ENCODE peak calls at places on chromosome 21, in six cellular contexts. E is A549, Q is K562, O is GM12878, G is HepG2, D is endothelial cell of umbilical vein. S is an unnamed sample.
A peak's percentile ranks its signal among the peaks of the same experiment; 100 is the strongest.

GRCh38 chr21:22062472-22063139 is 1064.4 kb downstream of the NCAM2 start:
- DNase-seq in D (no peak), Q (no peak), O (no peak), G (no peak), E (no peak), S (no peak)

GRCh38 chr21:34890724-34891609 is 158.1 kb downstream of the RUNX1 start:
- DNase-seq in Q (no peak), O (no peak), G (no peak), D (peak; percentile 46), E (no peak), S (peak; percentile 88)

GRCh38 chr21:25300632-25301031 is 306.6 kb downstream of the MRPL39 start:
- DNase-seq in E (no peak), Q (no peak), G (no peak), O (no peak), D (no peak), S (no peak)

GRCh38 chr21:17231124-17231523 is 281.7 kb upstream of the CXADR start:
- DNase-seq in Q (no peak), E (no peak), D (no peak), G (peak; percentile 4), O (no peak), S (no peak)

GRCh38 chr21:36431252-36431651 is 46.1 kb downstream of the CHAF1B start:
- DNase-seq in E (no peak), D (peak; percentile 49), O (no peak), G (no peak), Q (no peak), S (no peak)

GRCh38 chr21:43611598-43612369 is 47.5 kb downstream of the HSF2BP start:
- DNase-seq in E (peak; percentile 58), O (no peak), Q (peak; percentile 80), G (peak; percentile 75), D (peak; percentile 80), S (peak; percentile 51)

GRCh38 chr21:17757671-17758070 is 61.5 kb downstream of the C21orf91 start:
- DNase-seq in O (no peak), Q (no peak), D (no peak), G (no peak), E (no peak), S (no peak)

GRCh38 chr21:34636961-34637360 is 22.0 kb upstream of the RCAN1 start:
- DNase-seq in D (no peak), O (no peak), E (no peak), G (no peak), Q (no peak), S (no peak)

GRCh38 chr21:46667735-46668380 is 32.4 kb downstream of the PRMT2 start:
- DNase-seq in Q (no peak), E (no peak), D (peak; percentile 22), G (peak; percentile 14), O (no peak), S (peak; percentile 95)

GRCh38 chr21:31526040-31526439 is 133.5 kb upstream of the SOD1 start:
- DNase-seq in D (no peak), E (peak; percentile 15), O (no peak), Q (no peak), G (no peak), S (no peak)

GRCh38 chr21:28675265-28676041 is 317.2 kb downstream of the LTN1 start:
- DNase-seq in O (no peak), E (no peak), G (no peak), D (peak; percentile 18), Q (no peak), S (no peak)

GRCh38 chr21:28580585-28580984 is 412.1 kb downstream of the LTN1 start:
- DNase-seq in D (no peak), O (no peak), E (no peak), G (no peak), Q (no peak), S (no peak)

GRCh38 chr21:18493420-18493819 is 89.8 kb upstream of the TMPRSS15 start:
- DNase-seq in G (no peak), D (peak; percentile 54), E (no peak), Q (no peak), O (no peak), S (no peak)

GRCh38 chr21:31045841-31046240 is 7.6 kb upstream of the KRTAP19-8 start:
- DNase-seq in D (no peak), O (no peak), E (no peak), Q (no peak), G (no peak), S (no peak)

GRCh38 chr21:36491191-36491916 is 11.4 kb upstream of the CLDN14 start:
- DNase-seq in E (no peak), Q (no peak), D (no peak), O (no peak), G (no peak), S (no peak)

GRCh38 chr21:10463156-10463555 is 58.2 kb upstream of the TPTE start:
- DNase-seq in Q (no peak), G (no peak), E (no peak), O (no peak), D (no peak), S (no peak)

GRCh38 chr21:34880401-34880800 is 168.7 kb downstream of the RUNX1 start:
- DNase-seq in O (no peak), Q (no peak), D (no peak), E (no peak), G (no peak), S (no peak)

GRCh38 chr21:38159355-38159754 is 97.4 kb upstream of the KCNJ15 start:
- DNase-seq in Q (peak; percentile 83), G (peak; percentile 53), E (no peak), O (peak; percentile 19), D (peak; percentile 81), S (peak; percentile 72)

GRCh38 chr21:22544747-22545146 is 1546.5 kb downstream of the NCAM2 start:
- DNase-seq in G (no peak), D (no peak), E (no peak), Q (no peak), O (no peak), S (no peak)

GRCh38 chr21:24895885-24896734 is 711.2 kb downstream of the MRPL39 start:
- DNase-seq in Q (peak; percentile 2), O (peak; percentile 49), D (no peak), G (no peak), E (no peak), S (peak; percentile 25)

GRCh38 chr21:35254006-35254751 is 205.1 kb upstream of the RUNX1 start:
- DNase-seq in O (no peak), G (no peak), Q (no peak), E (no peak), D (no peak), S (peak; percentile 53)

GRCh38 chr21:36207577-36208320 is 51.1 kb downstream of the DOP1B start:
- DNase-seq in Q (no peak), O (no peak), D (peak; percentile 47), G (no peak), E (no peak), S (peak; percentile 29)

GRCh38 chr21:41640756-41641509 is 125.9 kb downstream of the RIPK4 start:
- DNase-seq in O (no peak), G (no peak), E (peak; percentile 21), D (no peak), Q (no peak), S (no peak)

GRCh38 chr21:41639766-41640165 is 127.1 kb downstream of the RIPK4 start:
- DNase-seq in E (no peak), Q (no peak), G (no peak), O (no peak), D (no peak), S (no peak)

GRCh38 chr21:41641821-41642368 is 125.0 kb downstream of the RIPK4 start:
- DNase-seq in Q (no peak), E (peak; percentile 43), D (peak; percentile 71), G (peak; percentile 41), O (no peak), S (no peak)

GRCh38 chr21:41642399-41642798 is 124.5 kb downstream of the RIPK4 start:
- DNase-seq in E (no peak), G (peak; percentile 14), O (no peak), Q (no peak), D (no peak), S (no peak)

GRCh38 chr21:41641510-41641815 is 125.4 kb downstream of the RIPK4 start:
- DNase-seq in Q (no peak), D (no peak), O (no peak), E (no peak), G (no peak), S (no peak)
- H3K4me3 ChIP-seq in Q (no peak overlapping the region), D (no peak overlapping the region), O (no peak overlapping the region), E (no peak overlapping the region), G (no peak overlapping the region), S (no peak overlapping the region)

DNA sequence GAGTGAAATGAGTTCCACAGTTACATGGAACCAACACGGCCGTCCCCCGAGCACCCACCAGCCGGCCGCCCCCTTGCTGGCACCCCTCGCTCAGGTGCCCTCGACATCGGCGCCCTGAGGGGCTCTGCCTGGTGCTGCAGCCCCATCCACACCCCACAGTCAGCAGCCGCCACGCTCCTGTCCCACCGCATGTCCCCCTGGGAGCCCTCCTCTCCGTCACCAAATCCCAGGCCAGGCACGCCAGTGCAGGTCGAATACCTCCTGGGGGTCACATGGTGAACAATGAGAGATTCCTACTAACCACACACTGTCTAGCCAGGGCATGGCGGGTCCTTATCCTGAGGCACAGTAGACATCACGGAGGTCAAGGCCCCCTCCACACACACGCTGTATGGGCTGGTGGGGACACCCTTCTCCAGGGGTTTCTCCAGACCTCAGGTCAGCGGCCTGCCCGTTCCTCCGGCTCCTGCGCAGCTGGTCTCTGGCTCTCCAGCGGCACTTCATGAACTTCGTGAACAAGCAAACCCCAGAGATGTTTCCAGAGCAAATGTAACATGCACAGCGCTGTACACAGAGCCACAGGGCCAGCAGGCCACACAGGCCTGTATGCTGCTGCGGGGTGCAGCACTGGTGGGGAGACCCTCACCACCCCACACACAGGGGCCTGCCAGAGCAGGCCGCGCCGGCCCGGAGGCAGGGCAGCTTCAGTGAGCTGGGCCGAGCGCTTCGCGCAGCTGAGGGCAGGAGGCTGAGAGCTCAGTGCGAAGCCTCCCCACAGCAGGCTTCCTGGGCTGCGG is 21.8 kb downstream of the POFUT2 start:
- DNase-seq in Q (no peak), G (no peak), E (no peak), D (no peak), O (no peak), S (no peak)
- TF ChIP-seq MYC in Q (no peak), G (no peak), E (no peak), D (no peak), O (no peak), S (no peak)

GRCh38 chr21:27362249-27362648 is 395.4 kb upstream of the ADAMTS5 start:
- DNase-seq in D (peak; percentile 23), E (no peak), O (no peak), Q (no peak), G (no peak), S (peak; percentile 2)
- H3K4me3 ChIP-seq in D (no peak overlapping the region), E (no peak overlapping the region), O (no peak overlapping the region), Q (no peak overlapping the region), G (no peak overlapping the region), S (no peak overlapping the region)

GRCh38 chr21:15967661-15968060 is 237.9 kb downstream of the USP25 start:
- DNase-seq in E (no peak), G (no peak), Q (no peak), D (no peak), O (no peak), S (no peak)
- TF ChIP-seq MYC in E (no peak), G (no peak), Q (no peak), D (no peak), O (no peak), S (no peak)

DNA sequence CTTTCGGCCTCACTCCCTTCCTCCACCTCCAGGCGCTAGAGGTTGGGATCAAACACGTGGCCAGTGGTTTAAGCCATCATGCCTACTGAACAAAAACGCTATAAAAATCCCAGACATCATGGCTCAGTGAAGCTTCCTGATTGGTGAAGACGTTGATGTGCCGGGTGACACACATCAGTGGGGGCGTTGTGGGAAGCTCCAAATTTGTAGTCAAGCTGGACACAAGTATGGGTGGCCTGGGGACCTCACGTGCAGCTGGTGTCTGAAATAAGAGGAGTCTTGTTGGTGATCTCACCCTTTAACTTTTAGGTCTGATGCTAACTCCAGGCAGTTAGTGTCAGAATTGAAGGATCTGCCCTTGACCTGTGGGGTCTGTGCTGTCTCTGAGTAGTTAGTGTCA is 6.7 kb downstream of the CFAP298 start:
- DNase-seq in E (no peak), D (no peak), Q (no peak), G (no peak), O (no peak), S (no peak)
- H3K4me3 ChIP-seq in E (no peak overlapping the region), D (no peak overlapping the region), Q (no peak overlapping the region), G (no peak overlapping the region), O (no peak overlapping the region), S (no peak overlapping the region)